ENCODE peak calls at places on chromosomes 13 and 19, in ten cellular contexts. One of them, this sample, is unnamed.

GRCh38 chr19:16197188-16197621 is 506 bp upstream of the AP1M1 start:
- DNase-seq in AG09309: peak; percentile 96
- DNase-seq in fibroblast of mammary gland: peak; percentile 99
- DNase-seq in body of pancreas: no peak
- DNase-seq in sigmoid colon: no peak
- DNase-seq in GM12878: no peak
- DNase-seq in A549: no peak
- DNase-seq in CD8-positive, alpha-beta T cell: no peak
- DNase-seq in fibroblast of lung: peak; percentile 90
- DNase-seq in IMR-90: peak; percentile 92
- DNase-seq in this sample: no peak

GRCh38 chr19:33143897-33144405 is 12.0 kb downstream of the WDR88 start:
- DNase-seq in AG09309: no peak
- DNase-seq in body of pancreas: peak; percentile 67
- DNase-seq in CD8-positive, alpha-beta T cell: peak; percentile 57
- DNase-seq in IMR-90: peak; percentile 42
- DNase-seq in sigmoid colon: peak; percentile 84
- DNase-seq in GM12878: no peak
- DNase-seq in fibroblast of lung: peak; percentile 30
- DNase-seq in A549: peak; percentile 83
- DNase-seq in fibroblast of mammary gland: peak; percentile 64
- DNase-seq in this sample: no peak

GRCh38 chr19:16325671-16326400 is 1.2 kb downstream of the KLF2 start:
- DNase-seq in IMR-90: no peak
- DNase-seq in AG09309: no peak
- DNase-seq in body of pancreas: no peak
- DNase-seq in fibroblast of mammary gland: no peak
- DNase-seq in GM12878: no peak
- DNase-seq in sigmoid colon: peak; percentile 84
- DNase-seq in CD8-positive, alpha-beta T cell: peak; percentile 62
- DNase-seq in fibroblast of lung: peak; percentile 33
- DNase-seq in A549: peak; percentile 43
- DNase-seq in this sample: no peak

GRCh38 chr13:99281811-99282263 is 23.7 kb upstream of the GPR18 start:
- DNase-seq in IMR-90: no peak
- DNase-seq in A549: no peak
- DNase-seq in fibroblast of mammary gland: peak; percentile 60
- DNase-seq in fibroblast of lung: no peak
- DNase-seq in GM12878: no peak
- DNase-seq in AG09309: no peak
- DNase-seq in body of pancreas: peak; percentile 15
- DNase-seq in sigmoid colon: peak; percentile 78
- DNase-seq in CD8-positive, alpha-beta T cell: no peak
- DNase-seq in this sample: no peak

GRCh38 chr13:112617754-112618375 is 29.9 kb upstream of the TUBGCP3 start:
- DNase-seq in IMR-90: no peak
- DNase-seq in fibroblast of lung: no peak
- DNase-seq in CD8-positive, alpha-beta T cell: no peak
- DNase-seq in body of pancreas: no peak
- DNase-seq in GM12878: no peak
- DNase-seq in fibroblast of mammary gland: no peak
- DNase-seq in A549: no peak
- DNase-seq in AG09309: no peak
- DNase-seq in sigmoid colon: no peak
- DNase-seq in this sample: no peak

GRCh38 chr13:46666727-46667456 is 113.9 kb downstream of the LRCH1 start:
- DNase-seq in GM12878: no peak
- DNase-seq in IMR-90: no peak
- DNase-seq in fibroblast of lung: no peak
- DNase-seq in AG09309: no peak
- DNase-seq in body of pancreas: no peak
- DNase-seq in A549: no peak
- DNase-seq in fibroblast of mammary gland: no peak
- DNase-seq in CD8-positive, alpha-beta T cell: no peak
- DNase-seq in sigmoid colon: no peak
- DNase-seq in this sample: no peak

GRCh38 chr13:111142472-111142871 is 27.4 kb downstream of the ARHGEF7 start:
- DNase-seq in body of pancreas: no peak
- DNase-seq in fibroblast of mammary gland: no peak
- DNase-seq in GM12878: no peak
- DNase-seq in fibroblast of lung: no peak
- DNase-seq in A549: no peak
- DNase-seq in IMR-90: no peak
- DNase-seq in AG09309: no peak
- DNase-seq in CD8-positive, alpha-beta T cell: no peak
- DNase-seq in sigmoid colon: no peak
- DNase-seq in this sample: no peak

GRCh38 chr19:56839665-56840451 is 668 bp downstream of the PEG3 start:
- DNase-seq in fibroblast of lung: peak; percentile 18
- DNase-seq in A549: no peak
- DNase-seq in GM12878: no peak
- DNase-seq in sigmoid colon: peak; percentile 99
- DNase-seq in CD8-positive, alpha-beta T cell: no peak
- DNase-seq in IMR-90: no peak
- DNase-seq in body of pancreas: peak; percentile 93
- DNase-seq in fibroblast of mammary gland: peak; percentile 84
- DNase-seq in AG09309: no peak
- DNase-seq in this sample: no peak

GRCh38 chr19:53977991-53978731 is 13.3 kb upstream of the CACNG6 start:
- DNase-seq in sigmoid colon: no peak
- DNase-seq in AG09309: peak; percentile 32
- DNase-seq in fibroblast of lung: peak; percentile 90
- DNase-seq in A549: peak; percentile 100
- DNase-seq in GM12878: no peak
- DNase-seq in IMR-90: peak; percentile 84
- DNase-seq in fibroblast of mammary gland: peak; percentile 80
- DNase-seq in body of pancreas: peak; percentile 31
- DNase-seq in CD8-positive, alpha-beta T cell: no peak
- DNase-seq in this sample: no peak

GRCh38 chr13:44172411-44172810 is 201.2 kb upstream of the SERP2 start:
- DNase-seq in GM12878: no peak
- DNase-seq in fibroblast of lung: no peak
- DNase-seq in body of pancreas: no peak
- DNase-seq in IMR-90: no peak
- DNase-seq in CD8-positive, alpha-beta T cell: no peak
- DNase-seq in A549: no peak
- DNase-seq in fibroblast of mammary gland: peak; percentile 25
- DNase-seq in AG09309: no peak
- DNase-seq in sigmoid colon: no peak
- DNase-seq in this sample: no peak

GRCh38 chr13:25267715-25268114 is 19.6 kb downstream of the MTMR6 start:
- DNase-seq in GM12878: no peak
- DNase-seq in IMR-90: peak; percentile 26
- DNase-seq in fibroblast of mammary gland: peak; percentile 34
- DNase-seq in AG09309: no peak
- DNase-seq in A549: peak; percentile 10
- DNase-seq in sigmoid colon: no peak
- DNase-seq in CD8-positive, alpha-beta T cell: no peak
- DNase-seq in body of pancreas: no peak
- DNase-seq in fibroblast of lung: peak; percentile 4
- DNase-seq in this sample: no peak

GRCh38 chr13:47901451-47901850 is 99.6 kb downstream of the SUCLA2 start:
- DNase-seq in fibroblast of lung: peak; percentile 76
- DNase-seq in AG09309: peak; percentile 78
- DNase-seq in fibroblast of mammary gland: peak; percentile 27
- DNase-seq in IMR-90: peak; percentile 37
- DNase-seq in body of pancreas: no peak
- DNase-seq in GM12878: no peak
- DNase-seq in A549: no peak
- DNase-seq in CD8-positive, alpha-beta T cell: no peak
- DNase-seq in sigmoid colon: no peak
- DNase-seq in this sample: no peak

GRCh38 chr13:51221674-51222509 is at the start of gene FAM124A:
- DNase-seq in sigmoid colon: peak; percentile 75
- DNase-seq in fibroblast of lung: peak; percentile 20
- DNase-seq in body of pancreas: peak; percentile 51
- DNase-seq in A549: peak; percentile 23
- DNase-seq in IMR-90: peak; percentile 4
- DNase-seq in fibroblast of mammary gland: peak; percentile 27
- DNase-seq in GM12878: no peak
- DNase-seq in AG09309: no peak
- DNase-seq in CD8-positive, alpha-beta T cell: no peak
- DNase-seq in this sample: no peak

GRCh38 chr13:41457589-41458186 is 338 bp downstream of the RGCC start:
- DNase-seq in fibroblast of lung: no peak
- DNase-seq in A549: no peak
- DNase-seq in IMR-90: no peak
- DNase-seq in GM12878: no peak
- DNase-seq in CD8-positive, alpha-beta T cell: peak; percentile 30
- DNase-seq in body of pancreas: no peak
- DNase-seq in AG09309: no peak
- DNase-seq in fibroblast of mammary gland: no peak
- DNase-seq in sigmoid colon: no peak
- DNase-seq in this sample: no peak

GRCh38 chr13:44218501-44219240 is 155.0 kb upstream of the SERP2 start:
- DNase-seq in AG09309: no peak
- DNase-seq in fibroblast of mammary gland: peak; percentile 52
- DNase-seq in CD8-positive, alpha-beta T cell: no peak
- DNase-seq in fibroblast of lung: peak; percentile 46
- DNase-seq in GM12878: no peak
- DNase-seq in A549: no peak
- DNase-seq in IMR-90: no peak
- DNase-seq in body of pancreas: peak; percentile 88
- DNase-seq in sigmoid colon: peak; percentile 85
- DNase-seq in this sample: peak; percentile 98

GRCh38 chr19:39192846-39193245 is 3.9 kb upstream of the NCCRP1 start:
- DNase-seq in GM12878: no peak
- DNase-seq in body of pancreas: no peak
- DNase-seq in fibroblast of lung: no peak
- DNase-seq in fibroblast of mammary gland: no peak
- DNase-seq in IMR-90: no peak
- DNase-seq in A549: no peak
- DNase-seq in sigmoid colon: no peak
- DNase-seq in AG09309: no peak
- DNase-seq in CD8-positive, alpha-beta T cell: no peak
- DNase-seq in this sample: no peak

GRCh38 chr13:36366023-36366422 is 19.8 kb upstream of the SPART start:
- DNase-seq in fibroblast of mammary gland: no peak
- DNase-seq in sigmoid colon: no peak
- DNase-seq in GM12878: no peak
- DNase-seq in CD8-positive, alpha-beta T cell: no peak
- DNase-seq in fibroblast of lung: no peak
- DNase-seq in A549: no peak
- DNase-seq in IMR-90: no peak
- DNase-seq in AG09309: no peak
- DNase-seq in body of pancreas: no peak
- DNase-seq in this sample: no peak
- H3K4me3 ChIP-seq in fibroblast of mammary gland: no peak overlapping the region
- H3K4me3 ChIP-seq in sigmoid colon: no peak overlapping the region
- H3K4me3 ChIP-seq in GM12878: no peak overlapping the region
- H3K4me3 ChIP-seq in CD8-positive, alpha-beta T cell: no peak overlapping the region
- H3K4me3 ChIP-seq in fibroblast of lung: no peak overlapping the region
- H3K4me3 ChIP-seq in A549: no peak overlapping the region
- H3K4me3 ChIP-seq in IMR-90: no peak overlapping the region
- H3K4me3 ChIP-seq in AG09309: no peak overlapping the region
- H3K4me3 ChIP-seq in body of pancreas: no peak overlapping the region
- H3K4me3 ChIP-seq in this sample: no peak overlapping the region

DNA sequence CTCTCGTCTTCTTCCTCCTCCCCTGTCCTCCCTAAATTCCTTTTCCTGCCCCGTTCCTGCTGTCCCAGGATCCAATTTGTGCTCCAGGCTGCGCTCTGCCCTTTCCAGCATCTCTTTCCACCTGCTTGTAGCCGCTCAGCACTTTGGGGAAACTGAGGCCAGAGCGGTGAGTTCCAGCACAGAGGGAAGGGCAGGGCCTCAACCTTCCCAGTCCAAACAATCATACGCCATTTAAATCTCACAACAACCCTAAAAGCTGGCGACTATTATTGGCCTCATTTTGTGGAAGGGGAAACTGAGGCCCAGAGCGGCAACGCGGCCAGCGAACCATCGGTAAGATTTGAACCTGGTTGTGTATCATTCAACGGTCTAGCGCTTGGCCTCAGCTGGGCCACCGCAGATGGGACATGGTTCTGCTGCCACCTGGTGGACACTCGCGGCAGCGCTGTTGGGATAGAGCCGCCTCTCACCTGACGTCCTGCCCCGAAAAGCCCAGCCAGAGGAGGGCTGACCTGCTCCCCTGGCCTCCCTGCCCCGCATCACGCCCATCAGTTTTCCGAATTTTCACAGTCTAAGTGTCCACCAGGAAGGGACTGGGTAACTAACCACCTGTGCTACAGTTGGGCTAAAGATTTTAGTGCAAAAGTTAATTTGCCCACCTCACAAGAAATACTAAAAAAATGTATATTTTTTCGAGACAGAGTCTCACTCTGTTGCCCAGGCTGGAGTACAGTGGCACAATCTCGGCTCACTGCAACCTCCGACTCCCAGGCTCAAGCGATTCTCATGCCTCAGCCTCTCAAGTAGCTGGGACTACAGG is 4.2 kb upstream of the RPL18A start:
- DNase-seq in fibroblast of mammary gland: peak; percentile 58
- DNase-seq in IMR-90: peak; percentile 49
- DNase-seq in AG09309: no peak
- DNase-seq in body of pancreas: peak; percentile 89
- DNase-seq in CD8-positive, alpha-beta T cell: peak; percentile 93
- DNase-seq in sigmoid colon: peak; percentile 90
- DNase-seq in A549: peak; percentile 67
- DNase-seq in GM12878: peak; percentile 37
- DNase-seq in fibroblast of lung: peak; percentile 35
- DNase-seq in this sample: no peak
- TF ChIP-seq CTCF in fibroblast of mammary gland: peak; percentile 93
- TF ChIP-seq CTCF in IMR-90: peak; percentile 96
- TF ChIP-seq CTCF in AG09309: peak; percentile 97
- TF ChIP-seq CTCF in body of pancreas: peak; percentile 94
- TF ChIP-seq CTCF in CD8-positive, alpha-beta T cell: peak; percentile 95
- TF ChIP-seq CTCF in sigmoid colon: peak; percentile 82
- TF ChIP-seq CTCF in A549: peak; percentile 80
- TF ChIP-seq CTCF in GM12878: peak; percentile 97
- TF ChIP-seq CTCF in fibroblast of lung: peak; percentile 88
- TF ChIP-seq CTCF in this sample: peak; percentile 99

DNA sequence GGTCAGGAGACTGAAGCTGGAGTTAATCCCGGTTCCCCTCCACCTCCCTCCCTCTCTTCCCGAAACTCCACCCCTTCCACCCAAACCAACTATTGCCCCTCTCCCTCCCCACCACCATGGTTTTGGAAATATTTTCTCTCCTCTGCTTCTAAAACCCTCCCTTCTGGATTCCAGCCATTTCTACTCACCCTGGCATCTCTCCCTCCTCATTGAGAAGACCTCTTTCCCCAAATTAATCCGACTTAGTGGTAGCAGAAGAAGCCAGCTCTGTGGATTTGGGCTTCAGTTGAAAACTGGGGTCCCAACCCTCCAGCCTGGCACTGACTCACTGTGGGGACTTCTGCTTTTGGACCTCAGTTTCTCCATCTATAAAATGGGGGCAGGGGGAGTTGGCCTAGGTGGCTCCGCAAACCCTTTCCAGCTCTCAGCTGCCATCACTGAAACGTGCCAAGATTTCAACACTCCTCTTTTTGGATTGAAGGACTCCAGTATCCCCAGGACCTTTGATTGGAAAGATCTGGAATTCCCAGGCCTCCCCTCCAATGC is 1.6 kb downstream of the GPR4 start:
- DNase-seq in fibroblast of mammary gland: no peak
- DNase-seq in AG09309: no peak
- DNase-seq in A549: no peak
- DNase-seq in IMR-90: no peak
- DNase-seq in body of pancreas: no peak
- DNase-seq in sigmoid colon: no peak
- DNase-seq in fibroblast of lung: no peak
- DNase-seq in GM12878: no peak
- DNase-seq in CD8-positive, alpha-beta T cell: no peak
- DNase-seq in this sample: no peak
- H3K4me3 ChIP-seq in fibroblast of mammary gland: no peak overlapping the region
- H3K4me3 ChIP-seq in AG09309: no peak overlapping the region
- H3K4me3 ChIP-seq in A549: no peak overlapping the region
- H3K4me3 ChIP-seq in IMR-90: no peak overlapping the region
- H3K4me3 ChIP-seq in body of pancreas: no peak overlapping the region
- H3K4me3 ChIP-seq in sigmoid colon: no peak overlapping the region
- H3K4me3 ChIP-seq in fibroblast of lung: no peak overlapping the region
- H3K4me3 ChIP-seq in GM12878: no peak overlapping the region
- H3K4me3 ChIP-seq in CD8-positive, alpha-beta T cell: no peak overlapping the region
- H3K4me3 ChIP-seq in this sample: no peak overlapping the region

GRCh38 chr13:109155301-109155761 is 525.9 kb downstream of the MYO16 start:
- DNase-seq in CD8-positive, alpha-beta T cell: no peak
- DNase-seq in fibroblast of mammary gland: peak; percentile 90
- DNase-seq in sigmoid colon: no peak
- DNase-seq in IMR-90: peak; percentile 50
- DNase-seq in AG09309: peak; percentile 89
- DNase-seq in A549: peak; percentile 73
- DNase-seq in fibroblast of lung: peak; percentile 98
- DNase-seq in GM12878: no peak
- DNase-seq in body of pancreas: no peak
- DNase-seq in this sample: no peak
- TF ChIP-seq CTCF in CD8-positive, alpha-beta T cell: no peak
- TF ChIP-seq CTCF in fibroblast of mammary gland: no peak
- TF ChIP-seq CTCF in sigmoid colon: no peak
- TF ChIP-seq CTCF in IMR-90: no peak
- TF ChIP-seq CTCF in AG09309: no peak
- TF ChIP-seq CTCF in A549: no peak
- TF ChIP-seq CTCF in fibroblast of lung: no peak
- TF ChIP-seq CTCF in GM12878: no peak
- TF ChIP-seq CTCF in body of pancreas: no peak
- TF ChIP-seq CTCF in this sample: no peak